ENCODE peak calls at places on chromosomes 12 and 14, in seven cellular contexts. One of them, this sample, is unnamed.
A peak's percentile ranks its signal among the peaks of the same experiment; 100 is the strongest.

GRCh38 chr14:75559451-75560187 is 18.8 kb upstream of the FLVCR2 start:
- DNase-seq in GM20000: peak; percentile 49
- DNase-seq in fibroblast of the aortic adventitia: peak; percentile 84
- DNase-seq in CD8-positive, alpha-beta T cell: no peak
- DNase-seq in AG09319: no peak
- DNase-seq in activated B cell treated with CpG ODN at 0.5 μM for 24 hours: no peak
- DNase-seq in kidney epithelial cell: peak; percentile 26
- DNase-seq in this sample: peak; percentile 50

GRCh38 chr12:31989987-31990386 is 30.8 kb downstream of the RESF1 start:
- DNase-seq in GM20000: no peak
- DNase-seq in fibroblast of the aortic adventitia: no peak
- DNase-seq in CD8-positive, alpha-beta T cell: no peak
- DNase-seq in AG09319: no peak
- DNase-seq in activated B cell treated with CpG ODN at 0.5 μM for 24 hours: no peak
- DNase-seq in kidney epithelial cell: peak; percentile 45
- DNase-seq in this sample: no peak

GRCh38 chr12:34526946-34527345 is 504.6 kb downstream of the ALG10 start:
- DNase-seq in GM20000: no peak
- DNase-seq in fibroblast of the aortic adventitia: peak; percentile 0
- DNase-seq in CD8-positive, alpha-beta T cell: no peak
- DNase-seq in AG09319: no peak
- DNase-seq in activated B cell treated with CpG ODN at 0.5 μM for 24 hours: no peak
- DNase-seq in kidney epithelial cell: no peak
- DNase-seq in this sample: no peak

GRCh38 chr12:11795192-11795909 is 145.9 kb downstream of the ETV6 start:
- DNase-seq in GM20000: no peak
- DNase-seq in fibroblast of the aortic adventitia: no peak
- DNase-seq in CD8-positive, alpha-beta T cell: no peak
- DNase-seq in AG09319: no peak
- DNase-seq in activated B cell treated with CpG ODN at 0.5 μM for 24 hours: no peak
- DNase-seq in kidney epithelial cell: no peak
- DNase-seq in this sample: no peak

GRCh38 chr14:51394804-51395203 is 154.8 kb downstream of the TMX1 start:
- DNase-seq in GM20000: no peak
- DNase-seq in fibroblast of the aortic adventitia: no peak
- DNase-seq in CD8-positive, alpha-beta T cell: no peak
- DNase-seq in AG09319: no peak
- DNase-seq in activated B cell treated with CpG ODN at 0.5 μM for 24 hours: no peak
- DNase-seq in kidney epithelial cell: no peak
- DNase-seq in this sample: no peak

GRCh38 chr12:93174473-93174872 is 203.3 kb upstream of the NUDT4 start:
- DNase-seq in GM20000: no peak
- DNase-seq in fibroblast of the aortic adventitia: no peak
- DNase-seq in CD8-positive, alpha-beta T cell: no peak
- DNase-seq in AG09319: no peak
- DNase-seq in activated B cell treated with CpG ODN at 0.5 μM for 24 hours: no peak
- DNase-seq in kidney epithelial cell: no peak
- DNase-seq in this sample: no peak

GRCh38 chr12:132711169-132711843 is 664 bp downstream of the PGAM5 start:
- DNase-seq in GM20000: peak; percentile 65
- DNase-seq in fibroblast of the aortic adventitia: peak; percentile 23
- DNase-seq in CD8-positive, alpha-beta T cell: no peak
- DNase-seq in AG09319: no peak
- DNase-seq in activated B cell treated with CpG ODN at 0.5 μM for 24 hours: no peak
- DNase-seq in kidney epithelial cell: no peak
- DNase-seq in this sample: peak; percentile 57

GRCh38 chr12:7638764-7639570 is 26.7 kb downstream of the APOBEC1 start:
- DNase-seq in GM20000: peak; percentile 86
- DNase-seq in fibroblast of the aortic adventitia: peak; percentile 88
- DNase-seq in CD8-positive, alpha-beta T cell: peak; percentile 64
- DNase-seq in AG09319: peak; percentile 54
- DNase-seq in activated B cell treated with CpG ODN at 0.5 μM for 24 hours: peak; percentile 24
- DNase-seq in kidney epithelial cell: peak; percentile 12
- DNase-seq in this sample: peak; percentile 85

GRCh38 chr14:29926701-29927595 is 699 bp downstream of the PRKD1 start:
- DNase-seq in GM20000: peak; percentile 37
- DNase-seq in fibroblast of the aortic adventitia: peak; percentile 32
- DNase-seq in CD8-positive, alpha-beta T cell: no peak
- DNase-seq in AG09319: peak; percentile 19
- DNase-seq in activated B cell treated with CpG ODN at 0.5 μM for 24 hours: peak; percentile 32
- DNase-seq in kidney epithelial cell: no peak
- DNase-seq in this sample: no peak

GRCh38 chr14:60303745-60304144 is 54.7 kb downstream of the PPM1A start:
- DNase-seq in GM20000: no peak
- DNase-seq in fibroblast of the aortic adventitia: no peak
- DNase-seq in CD8-positive, alpha-beta T cell: no peak
- DNase-seq in AG09319: no peak
- DNase-seq in activated B cell treated with CpG ODN at 0.5 μM for 24 hours: no peak
- DNase-seq in kidney epithelial cell: no peak
- DNase-seq in this sample: no peak

GRCh38 chr14:78848234-78848820 is 678.2 kb downstream of the NRXN3 start:
- DNase-seq in GM20000: peak; percentile 29
- DNase-seq in fibroblast of the aortic adventitia: peak; percentile 14
- DNase-seq in CD8-positive, alpha-beta T cell: no peak
- DNase-seq in AG09319: no peak
- DNase-seq in activated B cell treated with CpG ODN at 0.5 μM for 24 hours: no peak
- DNase-seq in kidney epithelial cell: no peak
- DNase-seq in this sample: peak; percentile 56

GRCh38 chr14:103385994-103386491 is 828 bp downstream of the MARK3 start:
- DNase-seq in GM20000: no peak
- DNase-seq in fibroblast of the aortic adventitia: peak; percentile 31
- DNase-seq in CD8-positive, alpha-beta T cell: no peak
- DNase-seq in AG09319: no peak
- DNase-seq in activated B cell treated with CpG ODN at 0.5 μM for 24 hours: peak; percentile 38
- DNase-seq in kidney epithelial cell: no peak
- DNase-seq in this sample: peak; percentile 51

GRCh38 chr14:105879503-105879866 is 353.1 kb downstream of the TMEM121 start:
- DNase-seq in GM20000: no peak
- DNase-seq in fibroblast of the aortic adventitia: no peak
- DNase-seq in CD8-positive, alpha-beta T cell: no peak
- DNase-seq in AG09319: no peak
- DNase-seq in activated B cell treated with CpG ODN at 0.5 μM for 24 hours: no peak
- DNase-seq in kidney epithelial cell: no peak
- DNase-seq in this sample: no peak

GRCh38 chr12:112350593-112351592 is 31.3 kb downstream of the HECTD4 start:
- DNase-seq in GM20000: peak; percentile 9
- DNase-seq in fibroblast of the aortic adventitia: peak; percentile 77
- DNase-seq in CD8-positive, alpha-beta T cell: no peak
- DNase-seq in AG09319: no peak
- DNase-seq in activated B cell treated with CpG ODN at 0.5 μM for 24 hours: no peak
- DNase-seq in kidney epithelial cell: no peak
- DNase-seq in this sample: peak; percentile 11

GRCh38 chr12:79997115-79997805 is 62.4 kb upstream of the PPP1R12A start:
- DNase-seq in GM20000: peak; percentile 66
- DNase-seq in fibroblast of the aortic adventitia: peak; percentile 30
- DNase-seq in CD8-positive, alpha-beta T cell: no peak
- DNase-seq in AG09319: no peak
- DNase-seq in activated B cell treated with CpG ODN at 0.5 μM for 24 hours: no peak
- DNase-seq in kidney epithelial cell: no peak
- DNase-seq in this sample: peak; percentile 70

GRCh38 chr12:96513681-96514080 is 24.3 kb downstream of the CFAP54 start:
- DNase-seq in GM20000: no peak
- DNase-seq in fibroblast of the aortic adventitia: no peak
- DNase-seq in CD8-positive, alpha-beta T cell: no peak
- DNase-seq in AG09319: no peak
- DNase-seq in activated B cell treated with CpG ODN at 0.5 μM for 24 hours: no peak
- DNase-seq in kidney epithelial cell: no peak
- DNase-seq in this sample: no peak

GRCh38 chr12:54421175-54421872 is 2.3 kb upstream of the ITGA5 start:
- DNase-seq in GM20000: no peak
- DNase-seq in fibroblast of the aortic adventitia: peak; percentile 57
- DNase-seq in CD8-positive, alpha-beta T cell: no peak
- DNase-seq in AG09319: no peak
- DNase-seq in activated B cell treated with CpG ODN at 0.5 μM for 24 hours: no peak
- DNase-seq in kidney epithelial cell: no peak
- DNase-seq in this sample: no peak

GRCh38 chr12:39605996-39606395 is 13.6 kb downstream of the ABCD2 start:
- DNase-seq in GM20000: no peak
- DNase-seq in fibroblast of the aortic adventitia: no peak
- DNase-seq in CD8-positive, alpha-beta T cell: no peak
- DNase-seq in AG09319: no peak
- DNase-seq in activated B cell treated with CpG ODN at 0.5 μM for 24 hours: no peak
- DNase-seq in kidney epithelial cell: peak; percentile 19
- DNase-seq in this sample: no peak

GRCh38 chr14:70269582-70269981 is 80.8 kb upstream of the SLC8A3 start:
- DNase-seq in GM20000: no peak
- DNase-seq in fibroblast of the aortic adventitia: no peak
- DNase-seq in CD8-positive, alpha-beta T cell: no peak
- DNase-seq in AG09319: no peak
- DNase-seq in activated B cell treated with CpG ODN at 0.5 μM for 24 hours: no peak
- DNase-seq in kidney epithelial cell: no peak
- DNase-seq in this sample: no peak

GRCh38 chr12:46449161-46449715 is 76.7 kb upstream of the SLC38A2 start:
- DNase-seq in GM20000: no peak
- DNase-seq in fibroblast of the aortic adventitia: no peak
- DNase-seq in CD8-positive, alpha-beta T cell: no peak
- DNase-seq in AG09319: no peak
- DNase-seq in activated B cell treated with CpG ODN at 0.5 μM for 24 hours: no peak
- DNase-seq in kidney epithelial cell: no peak
- DNase-seq in this sample: no peak

GRCh38 chr12:60265741-60266140 is 669.9 kb downstream of the SLC16A7 start:
- DNase-seq in GM20000: no peak
- DNase-seq in fibroblast of the aortic adventitia: no peak
- DNase-seq in CD8-positive, alpha-beta T cell: no peak
- DNase-seq in AG09319: no peak
- DNase-seq in activated B cell treated with CpG ODN at 0.5 μM for 24 hours: no peak
- DNase-seq in kidney epithelial cell: no peak
- DNase-seq in this sample: no peak

GRCh38 chr14:53462931-53463778 is 310.0 kb upstream of the DDHD1 start:
- DNase-seq in GM20000: no peak
- DNase-seq in fibroblast of the aortic adventitia: no peak
- DNase-seq in CD8-positive, alpha-beta T cell: no peak
- DNase-seq in AG09319: no peak
- DNase-seq in activated B cell treated with CpG ODN at 0.5 μM for 24 hours: no peak
- DNase-seq in kidney epithelial cell: no peak
- DNase-seq in this sample: no peak

GRCh38 chr14:53472306-53472705 is 319.2 kb upstream of the DDHD1 start:
- DNase-seq in GM20000: no peak
- DNase-seq in fibroblast of the aortic adventitia: no peak
- DNase-seq in CD8-positive, alpha-beta T cell: no peak
- DNase-seq in AG09319: no peak
- DNase-seq in activated B cell treated with CpG ODN at 0.5 μM for 24 hours: no peak
- DNase-seq in kidney epithelial cell: no peak
- DNase-seq in this sample: no peak

GRCh38 chr14:53470351-53471043 is 317.4 kb upstream of the DDHD1 start:
- DNase-seq in GM20000: no peak
- DNase-seq in fibroblast of the aortic adventitia: peak; percentile 68
- DNase-seq in CD8-positive, alpha-beta T cell: no peak
- DNase-seq in AG09319: peak; percentile 44
- DNase-seq in activated B cell treated with CpG ODN at 0.5 μM for 24 hours: no peak
- DNase-seq in kidney epithelial cell: no peak
- DNase-seq in this sample: no peak

GRCh38 chr14:53473480-53473879 is 320.4 kb upstream of the DDHD1 start:
- DNase-seq in GM20000: no peak
- DNase-seq in fibroblast of the aortic adventitia: no peak
- DNase-seq in CD8-positive, alpha-beta T cell: no peak
- DNase-seq in AG09319: no peak
- DNase-seq in activated B cell treated with CpG ODN at 0.5 μM for 24 hours: no peak
- DNase-seq in kidney epithelial cell: no peak
- DNase-seq in this sample: no peak

GRCh38 chr14:53468876-53469275 is 315.8 kb upstream of the DDHD1 start:
- DNase-seq in GM20000: no peak
- DNase-seq in fibroblast of the aortic adventitia: no peak
- DNase-seq in CD8-positive, alpha-beta T cell: no peak
- DNase-seq in AG09319: no peak
- DNase-seq in activated B cell treated with CpG ODN at 0.5 μM for 24 hours: no peak
- DNase-seq in kidney epithelial cell: no peak
- DNase-seq in this sample: no peak
- TF ChIP-seq CTCF in GM20000: no peak
- TF ChIP-seq CTCF in fibroblast of the aortic adventitia: no peak
- TF ChIP-seq CTCF in CD8-positive, alpha-beta T cell: no peak
- TF ChIP-seq CTCF in AG09319: no peak
- TF ChIP-seq CTCF in activated B cell treated with CpG ODN at 0.5 μM for 24 hours: no peak
- TF ChIP-seq CTCF in kidney epithelial cell: no peak
- TF ChIP-seq CTCF in this sample: no peak

DNA sequence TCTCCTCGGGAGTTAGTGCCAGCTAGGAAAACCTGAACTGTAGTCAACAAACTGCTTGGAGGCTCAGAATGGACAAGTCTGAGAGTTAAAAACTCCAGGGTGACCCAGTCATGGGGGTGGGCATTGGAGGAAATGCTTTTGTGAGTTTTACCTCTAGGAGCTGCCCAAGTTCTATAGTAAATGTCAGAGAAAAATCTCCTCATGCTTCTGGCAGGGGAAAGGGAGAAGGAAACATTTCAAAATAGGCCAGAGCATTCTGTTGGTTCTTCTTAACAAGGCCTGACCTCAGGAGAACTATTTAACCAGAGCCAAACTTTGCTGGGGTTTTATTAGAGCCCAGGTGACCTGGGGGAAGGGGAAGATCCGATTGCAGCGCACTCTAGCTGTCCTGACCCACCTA is 12.3 kb downstream of the NINJ2 start:
- DNase-seq in GM20000: no peak
- DNase-seq in fibroblast of the aortic adventitia: no peak
- DNase-seq in CD8-positive, alpha-beta T cell: no peak
- DNase-seq in AG09319: no peak
- DNase-seq in activated B cell treated with CpG ODN at 0.5 μM for 24 hours: no peak
- DNase-seq in kidney epithelial cell: no peak
- DNase-seq in this sample: peak; percentile 39
- TF ChIP-seq CTCF in GM20000: no peak
- TF ChIP-seq CTCF in fibroblast of the aortic adventitia: peak; percentile 8
- TF ChIP-seq CTCF in CD8-positive, alpha-beta T cell: no peak
- TF ChIP-seq CTCF in AG09319: no peak
- TF ChIP-seq CTCF in activated B cell treated with CpG ODN at 0.5 μM for 24 hours: no peak
- TF ChIP-seq CTCF in kidney epithelial cell: no peak
- TF ChIP-seq CTCF in this sample: no peak

GRCh38 chr12:114313910-114314309 is 92.0 kb downstream of the TBX5 start:
- DNase-seq in GM20000: no peak
- DNase-seq in fibroblast of the aortic adventitia: no peak
- DNase-seq in CD8-positive, alpha-beta T cell: no peak
- DNase-seq in AG09319: no peak
- DNase-seq in activated B cell treated with CpG ODN at 0.5 μM for 24 hours: no peak
- DNase-seq in kidney epithelial cell: no peak
- DNase-seq in this sample: no peak
- TF ChIP-seq CTCF in GM20000: no peak
- TF ChIP-seq CTCF in fibroblast of the aortic adventitia: no peak
- TF ChIP-seq CTCF in CD8-positive, alpha-beta T cell: no peak
- TF ChIP-seq CTCF in AG09319: no peak
- TF ChIP-seq CTCF in activated B cell treated with CpG ODN at 0.5 μM for 24 hours: no peak
- TF ChIP-seq CTCF in kidney epithelial cell: no peak
- TF ChIP-seq CTCF in this sample: no peak

DNA sequence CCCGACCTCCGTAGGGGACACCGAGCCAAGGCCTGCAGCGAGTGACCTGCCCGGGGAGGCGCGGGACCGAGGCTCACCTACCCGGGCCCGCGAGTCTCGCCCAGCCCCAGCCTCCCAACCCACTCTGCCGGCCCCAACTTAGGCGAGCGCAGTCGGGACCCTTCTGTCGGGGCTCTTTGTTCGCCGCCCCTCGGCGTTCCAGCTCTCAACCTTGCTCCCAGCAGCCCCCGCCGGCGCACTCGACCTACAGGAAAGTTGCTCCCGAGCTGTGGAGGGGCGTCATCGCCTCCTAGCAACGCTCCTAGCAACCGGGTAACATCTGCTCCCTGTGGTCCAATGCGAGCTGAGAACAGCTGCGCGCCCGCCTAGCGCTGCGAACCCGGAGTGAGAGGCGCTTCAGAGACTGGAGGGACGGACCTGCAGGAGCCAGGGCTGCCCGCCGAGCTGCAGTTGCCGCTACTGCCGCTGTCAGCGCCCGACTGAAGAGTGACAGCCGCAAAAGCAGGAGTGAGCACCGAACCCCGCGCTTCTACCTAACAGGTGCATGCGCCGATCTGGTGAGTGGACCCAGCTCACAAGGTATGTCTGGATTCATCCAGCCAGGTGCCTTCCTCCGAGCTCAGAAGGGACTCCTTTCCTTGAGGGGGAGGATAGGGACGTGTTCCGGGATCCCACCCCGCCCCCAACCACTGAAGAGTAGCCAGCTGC is 354.9 kb downstream of the SNAPC1 start:
- DNase-seq in GM20000: peak; percentile 69
- DNase-seq in fibroblast of the aortic adventitia: peak; percentile 2
- DNase-seq in CD8-positive, alpha-beta T cell: peak; percentile 25
- DNase-seq in AG09319: no peak
- DNase-seq in activated B cell treated with CpG ODN at 0.5 μM for 24 hours: peak; percentile 64
- DNase-seq in kidney epithelial cell: peak; percentile 56
- DNase-seq in this sample: peak; percentile 73
- TF ChIP-seq CTCF in GM20000: peak; percentile 18
- TF ChIP-seq CTCF in fibroblast of the aortic adventitia: no peak
- TF ChIP-seq CTCF in CD8-positive, alpha-beta T cell: peak; percentile 28
- TF ChIP-seq CTCF in AG09319: no peak
- TF ChIP-seq CTCF in activated B cell treated with CpG ODN at 0.5 μM for 24 hours: no peak
- TF ChIP-seq CTCF in kidney epithelial cell: peak; percentile 35
- TF ChIP-seq CTCF in this sample: peak; percentile 37